ENCODE peak calls at places on chromosomes 1 and 21, in eight cellular contexts. M is CD8-positive, alpha-beta T cell; J is Panc1; S is PC-3; U is endothelial cell of umbilical vein; H is left lung; N is fibroblast of lung; Q is foreskin fibroblast. P is an unnamed sample.

GRCh38 chr1:19582318-19582717 is 61.8 kb upstream of the NBL1 start:
- DNase-seq in M (peak), J (peak), S (peak), U (peak), H (peak), N (no peak), Q (peak), P (peak)

GRCh38 chr1:203571661-203572060 is 55.0 kb upstream of the ATP2B4 start:
- DNase-seq in M (no peak), J (no peak), S (no peak), U (no peak), H (no peak), N (peak), Q (no peak), P (no peak)

GRCh38 chr1:158496379-158496778 is 24.4 kb downstream of the OR10R2 start:
- DNase-seq in M (no peak), J (no peak), S (peak), U (peak), H (no peak), N (no peak), Q (no peak), P (no peak)

GRCh38 chr1:19942657-19943056 is 19.2 kb upstream of the PLA2G2E start:
- DNase-seq in M (no peak), J (no peak), S (no peak), U (no peak), H (no peak), N (no peak), Q (no peak), P (no peak)

GRCh38 chr1:27628712-27629111 is 6.3 kb downstream of the FGR start:
- DNase-seq in M (no peak), J (no peak), S (no peak), U (no peak), H (no peak), N (no peak), Q (no peak), P (no peak)

GRCh38 chr1:36232212-36233031 is 8.2 kb downstream of the THRAP3 start:
- DNase-seq in M (no peak), J (no peak), S (no peak), U (no peak), H (no peak), N (no peak), Q (no peak), P (no peak)

GRCh38 chr1:156994277-156994676 is 51.3 kb downstream of the ARHGEF11 start:
- DNase-seq in M (no peak), J (no peak), S (no peak), U (no peak), H (no peak), N (no peak), Q (no peak), P (no peak)

GRCh38 chr1:178091986-178092745 is 1.7 kb upstream of the RASAL2 start:
- DNase-seq in M (no peak), J (no peak), S (peak), U (no peak), H (no peak), N (peak), Q (peak), P (no peak)

GRCh38 chr1:185681034-185681633 is 53.1 kb upstream of the HMCN1 start:
- DNase-seq in M (peak), J (no peak), S (peak), U (peak), H (no peak), N (peak), Q (peak), P (no peak)

GRCh38 chr1:156247460-156248322 is at the start of gene PAQR6:
- DNase-seq in M (no peak), J (no peak), S (no peak), U (no peak), H (no peak), N (no peak), Q (peak), P (no peak)

GRCh38 chr1:180042994-180043622 is 88.5 kb downstream of the CEP350 start:
- DNase-seq in M (no peak), J (no peak), S (peak), U (peak), H (no peak), N (peak), Q (peak), P (no peak)

GRCh38 chr1:84836145-84836544 is 56.9 kb downstream of the LPAR3 start:
- DNase-seq in M (no peak), J (no peak), S (peak), U (no peak), H (no peak), N (no peak), Q (peak), P (no peak)

GRCh38 chr1:32182060-32182459 is 2.6 kb downstream of the TXLNA start:
- DNase-seq in M (no peak), J (no peak), S (no peak), U (no peak), H (no peak), N (peak), Q (peak), P (no peak)

GRCh38 chr1:82538876-82539275 is 738.1 kb downstream of the ADGRL2 start:
- DNase-seq in M (no peak), J (no peak), S (no peak), U (peak), H (no peak), N (peak), Q (peak), P (no peak)

GRCh38 chr21:29288239-29288638 is 10.5 kb upstream of the BACH1 start:
- DNase-seq in M (no peak), J (no peak), S (no peak), U (no peak), H (no peak), N (no peak), Q (no peak), P (no peak)
- TF ChIP-seq CTCF in M (no peak), J (peak), S (no peak), U (no peak), H (no peak), N (no peak), Q (no peak), P (no peak)

DNA sequence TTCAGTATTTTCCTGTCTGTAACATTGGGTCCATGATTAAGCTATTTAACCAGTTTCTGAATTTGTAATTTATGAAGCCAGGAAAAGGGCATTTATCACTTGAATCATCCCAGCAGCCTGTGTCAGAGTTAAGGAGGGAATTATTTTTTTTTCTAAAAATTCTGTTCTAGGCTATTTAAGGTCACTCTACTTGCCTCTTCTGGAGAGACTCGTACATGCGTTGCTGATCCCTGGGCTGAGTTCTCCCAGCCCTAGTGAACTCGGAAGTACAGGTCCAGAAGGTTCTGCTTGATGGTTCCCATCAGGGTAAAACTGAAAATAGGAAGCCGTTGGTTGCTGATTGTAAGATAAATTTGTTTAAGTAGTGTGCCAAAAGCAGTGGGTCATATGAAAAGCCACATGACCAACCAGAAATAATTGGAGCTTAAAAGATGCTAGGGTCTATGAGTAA is 90.7 kb downstream of the GPR88 start:
- DNase-seq in M (no peak), J (no peak), S (no peak), U (peak), H (no peak), N (peak), Q (no peak), P (no peak)
- H3K4me3 ChIP-seq in M (no peak), J (no peak), S (no peak), U (no peak), H (no peak), N (no peak), Q (no peak), P (no peak)

GRCh38 chr1:37514350-37515184 is at the start of gene MEAF6:
- DNase-seq in M (peak), J (no peak), S (peak), U (peak), H (peak), N (peak), Q (peak), P (peak)
- TF ChIP-seq CTCF in M (peak), J (peak), S (peak), U (peak), H (peak), N (no peak), Q (peak), P (peak)

DNA sequence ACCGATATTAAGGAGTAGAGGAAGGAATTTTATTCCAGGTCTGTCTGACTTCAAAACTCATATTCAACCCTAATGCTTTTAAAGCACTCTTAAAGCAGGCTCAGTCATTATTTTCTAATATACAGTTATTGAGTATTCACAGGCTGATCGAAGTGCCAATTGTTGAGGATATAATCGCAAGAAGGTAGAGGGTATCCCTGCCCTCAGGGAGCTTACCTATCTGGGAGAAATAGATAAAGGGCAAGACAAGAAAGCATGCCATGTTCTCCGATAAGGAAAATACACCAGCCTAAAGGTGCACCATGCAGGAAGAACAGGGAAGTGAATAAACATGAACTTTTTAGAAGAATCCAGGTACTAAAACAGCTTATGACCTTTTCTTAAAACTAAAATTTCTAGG is 361.2 kb downstream of the SMYD3 start:
- DNase-seq in M (no peak), J (no peak), S (no peak), U (no peak), H (no peak), N (no peak), Q (no peak), P (no peak)
- H3K4me3 ChIP-seq in M (no peak), J (no peak), S (no peak), U (no peak), H (no peak), N (no peak), Q (no peak), P (no peak)

GRCh38 chr1:3555131-3555920 is 56.0 kb downstream of the MEGF6 start:
- DNase-seq in M (no peak), J (no peak), S (no peak), U (no peak), H (no peak), N (no peak), Q (no peak), P (no peak)
- TF ChIP-seq CTCF in M (no peak), J (no peak), S (no peak), U (no peak), H (no peak), N (no peak), Q (no peak), P (no peak)

P was measured in lower lobe of right lung.